ENCODE peak calls at places on chromosomes 4 and X, in seven cellular contexts. K is aorta, T is IMR-90, O is left lung, V is K562, C is fibroblast of lung, W is Peyer's patch. Q is an unnamed sample.

GRCh38 chr4:39043058-39043696 is 11.0 kb upstream of the TMEM156 start:
- DNase-seq in K (no peak), T (peak; percentile 75), O (no peak), V (no peak), C (no peak), W (no peak), Q (no peak)

GRCh38 chr4:164169591-164169990 is 584.3 kb upstream of the SMIM31 start:
- DNase-seq in K (no peak), T (peak; percentile 8), O (no peak), V (no peak), C (peak; percentile 61), W (no peak), Q (no peak)

GRCh38 chr4:185868983-185869938 is 57.3 kb upstream of the SORBS2 start:
- DNase-seq in K (no peak), T (no peak), O (no peak), V (no peak), C (no peak), W (no peak), Q (no peak)

GRCh38 chr4:179124957-179125356 is 1682.7 kb upstream of the AGA start:
- DNase-seq in K (no peak), T (no peak), O (no peak), V (no peak), C (no peak), W (no peak), Q (no peak)

GRCh38 chr4:83075696-83076095 is 38.8 kb downstream of the PLAC8 start:
- DNase-seq in K (no peak), T (peak; percentile 78), O (no peak), V (no peak), C (peak; percentile 86), W (no peak), Q (peak; percentile 72)

GRCh38 chr4:85825937-85826678 is 351.2 kb downstream of the ARHGAP24 start:
- DNase-seq in K (no peak), T (peak; percentile 58), O (peak; percentile 53), V (no peak), C (peak; percentile 51), W (no peak), Q (peak; percentile 66)

GRCh38 chr4:16024009-16024408 is 59.8 kb downstream of the PROM1 start:
- DNase-seq in K (no peak), T (peak; percentile 32), O (no peak), V (no peak), C (no peak), W (no peak), Q (peak; percentile 67)

GRCh38 chr4:124913237-124913636 is 200.7 kb upstream of the ANKRD50 start:
- DNase-seq in K (no peak), T (no peak), O (no peak), V (no peak), C (no peak), W (no peak), Q (no peak)

GRCh38 chrX:120452131-120452530 is 17.0 kb downstream of the LAMP2 start:
- DNase-seq in K (no peak), T (peak; percentile 26), O (no peak), V (no peak), C (peak; percentile 41), W (no peak), Q (peak; percentile 59)

GRCh38 chrX:150365953-150366911 is 3.1 kb downstream of the MAMLD1 start:
- DNase-seq in K (peak; percentile 83), T (peak; percentile 64), O (no peak), V (peak; percentile 31), C (peak; percentile 70), W (peak; percentile 68), Q (peak; percentile 66)

GRCh38 chr4:188941524-188942109 is 802.4 kb downstream of the TRIML1 start:
- DNase-seq in K (no peak), T (peak; percentile 100), O (no peak), V (no peak), C (peak; percentile 98), W (no peak), Q (peak; percentile 82)

GRCh38 chr4:4519296-4519898 is 22.5 kb downstream of the STX18 start:
- DNase-seq in K (no peak), T (peak; percentile 33), O (no peak), V (peak; percentile 33), C (peak; percentile 41), W (no peak), Q (peak; percentile 61)

GRCh38 chrX:54024350-54024749 is 19.9 kb downstream of the PHF8 start:
- DNase-seq in K (no peak), T (no peak), O (no peak), V (no peak), C (no peak), W (no peak), Q (no peak)

GRCh38 chrX:56813318-56813837 is 84.3 kb downstream of the NBDY start:
- DNase-seq in K (peak; percentile 57), T (peak; percentile 31), O (peak; percentile 35), V (no peak), C (peak; percentile 51), W (no peak), Q (peak; percentile 91)

GRCh38 chr4:73679836-73680235 is 59.6 kb upstream of the RASSF6 start:
- DNase-seq in K (no peak), T (peak; percentile 85), O (no peak), V (no peak), C (peak; percentile 34), W (no peak), Q (peak; percentile 49)

GRCh38 chr4:3363411-3364141 is 70.8 kb downstream of the RGS12 start:
- DNase-seq in K (no peak), T (no peak), O (no peak), V (no peak), C (no peak), W (no peak), Q (no peak)

GRCh38 chr4:121951570-121952110 is at the start of gene TRPC3:
- DNase-seq in K (peak; percentile 81), T (peak; percentile 25), O (peak; percentile 32), V (peak; percentile 45), C (peak; percentile 20), W (peak; percentile 49), Q (peak; percentile 58)

GRCh38 chr4:106522839-106523238 is 154.3 kb upstream of the GIMD1 start:
- DNase-seq in K (no peak), T (peak; percentile 1), O (no peak), V (no peak), C (no peak), W (no peak), Q (peak; percentile 33)

GRCh38 chr4:105060628-105061027 is 86.0 kb upstream of the TET2 start:
- DNase-seq in K (no peak), T (peak; percentile 31), O (no peak), V (no peak), C (no peak), W (no peak), Q (no peak)

GRCh38 chrX:31112226-31112999 is 40.6 kb upstream of the FTHL17 start:
- DNase-seq in K (no peak), T (no peak), O (no peak), V (no peak), C (no peak), W (no peak), Q (no peak)

GRCh38 chr4:116391020-116391419 is 694.4 kb downstream of the TRAM1L1 start:
- DNase-seq in K (no peak), T (no peak), O (no peak), V (no peak), C (no peak), W (no peak), Q (no peak)

GRCh38 chrX:110987292-110987691 is 108.7 kb upstream of the PAK3 start:
- DNase-seq in K (no peak), T (no peak), O (no peak), V (no peak), C (no peak), W (no peak), Q (peak; percentile 6)

GRCh38 chr4:158538176-158538575 is 16.5 kb downstream of the RXFP1 start:
- DNase-seq in K (no peak), T (peak; percentile 53), O (no peak), V (no peak), C (no peak), W (no peak), Q (peak; percentile 87)

GRCh38 chrX:134258202-134258601 is 21.2 kb downstream of the CCDC160 start:
- DNase-seq in K (no peak), T (no peak), O (no peak), V (no peak), C (no peak), W (no peak), Q (no peak)

GRCh38 chrX:479273-479981 is 92.7 kb upstream of the PPP2R3B start:
- DNase-seq in K (no peak), T (no peak), O (no peak), V (no peak), C (no peak), W (no peak), Q (no peak)

GRCh38 chrX:40173662-40174593 is 76.2 kb upstream of the BCOR start:
- DNase-seq in K (no peak), T (no peak), O (peak; percentile 65), V (no peak), C (no peak), W (peak; percentile 73), Q (peak; percentile 62)

GRCh38 chrX:40176256-40176978 is 78.7 kb upstream of the BCOR start:
- DNase-seq in K (peak; percentile 90), T (no peak), O (peak; percentile 68), V (peak; percentile 81), C (no peak), W (peak; percentile 88), Q (peak; percentile 66)

GRCh38 chrX:40174594-40175415 is 77.0 kb upstream of the BCOR start:
- DNase-seq in K (peak; percentile 88), T (no peak), O (peak; percentile 43), V (no peak), C (peak; percentile 55), W (peak; percentile 69), Q (peak; percentile 72)

GRCh38 chrX:40176979-40177430 is 79.2 kb upstream of the BCOR start:
- DNase-seq in K (no peak), T (no peak), O (no peak), V (no peak), C (no peak), W (peak; percentile 58), Q (peak; percentile 45)

GRCh38 chrX:40175416-40176255 is 77.9 kb upstream of the BCOR start:
- DNase-seq in K (peak; percentile 88), T (no peak), O (peak; percentile 84), V (peak; percentile 44), C (peak; percentile 45), W (peak; percentile 91), Q (peak; percentile 75)
- H3K4me1 ChIP-seq in K (no peaks in the 10 kb centered on the region), T (no peaks in the 10 kb centered on the region), O (peaks cover 6% of the 10 kb centered on the region), V (peaks cover 42% of the 10 kb centered on the region), C (no peaks in the 10 kb centered on the region), W (no peaks in the 10 kb centered on the region), Q (peaks cover 12% of the 10 kb centered on the region)

GRCh38 chrX:19888419-19888879 is 1.0 kb upstream of the SH3KBP1 start:
- DNase-seq in K (no peak), T (peak; percentile 77), O (no peak), V (peak; percentile 24), C (peak; percentile 79), W (peak; percentile 58), Q (peak; percentile 80)
- H3K4me1 ChIP-seq in K (no peaks in the 10 kb centered on the region), T (peaks cover 2% of the 10 kb centered on the region), O (no peaks in the 10 kb centered on the region), V (peaks cover 3% of the 10 kb centered on the region), C (no peaks in the 10 kb centered on the region), W (no peaks in the 10 kb centered on the region), Q (peaks cover 12% of the 10 kb centered on the region)

GRCh38 chr4:57085278-57085677 is 24.9 kb downstream of the IGFBP7 start:
- DNase-seq in K (no peak), T (no peak), O (no peak), V (no peak), C (no peak), W (no peak), Q (no peak)
- H3K4me1 ChIP-seq in K (no peaks in the 10 kb centered on the region), T (peaks cover 15% of the 10 kb centered on the region), O (peaks cover 3% of the 10 kb centered on the region), V (no peaks in the 10 kb centered on the region), C (peaks cover 9% of the 10 kb centered on the region), W (no peaks in the 10 kb centered on the region), Q (peaks cover 35% of the 10 kb centered on the region)

DNA sequence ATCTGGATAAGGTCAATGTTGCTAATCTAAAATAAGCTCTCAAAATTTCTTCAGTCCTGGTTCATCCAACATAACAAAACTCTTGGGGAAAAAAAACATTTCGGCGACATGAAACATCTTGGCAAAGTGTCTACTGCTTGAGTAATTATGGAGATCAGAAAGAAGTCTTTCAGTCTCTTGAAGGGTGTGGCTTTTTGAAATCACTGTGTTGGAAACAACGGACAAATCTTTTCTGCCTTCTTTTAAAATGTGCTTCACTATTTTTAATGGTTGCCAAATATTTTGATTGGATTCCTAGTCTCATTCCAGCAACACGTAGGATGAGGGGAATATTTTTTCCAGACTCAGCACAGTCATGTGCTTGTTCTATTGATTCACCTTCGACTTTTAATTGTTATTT is 138.6 kb downstream of the KLHL8 start:
- DNase-seq in K (no peak), T (no peak), O (no peak), V (no peak), C (no peak), W (no peak), Q (peak; percentile 42)
- H3K4me1 ChIP-seq in K (peaks cover 8% of the 10 kb centered on the region), T (peaks cover 14% of the 10 kb centered on the region), O (peaks cover 35% of the 10 kb centered on the region), V (peaks cover 17% of the 10 kb centered on the region), C (peaks cover 8% of the 10 kb centered on the region), W (no peaks in the 10 kb centered on the region), Q (peaks cover 44% of the 10 kb centered on the region)